ENCODE peak calls at places on chromosomes 7 and 10, in six cellular contexts. H is DMS153; J is breast epithelium; G is NCI-H2107; K is right cardiac atrium; E is naive thymus-derived CD4-positive, alpha-beta T cell. P is an unnamed sample.

GRCh38 chr7:106367018-106367420 is 82.2 kb upstream of the NAMPT start:
- DNase-seq in H (peak), J (no peak), G (no peak), K (no peak), E (no peak), P (no peak)

GRCh38 chr7:116543664-116544063 is 18.8 kb downstream of the CAV1 start:
- DNase-seq in H (no peak), J (no peak), G (no peak), K (no peak), E (no peak), P (no peak)

GRCh38 chr7:137873524-137873923 is 26.8 kb upstream of the DGKI start:
- DNase-seq in H (no peak), J (no peak), G (no peak), K (no peak), E (no peak), P (no peak)

GRCh38 chr10:97974526-97975525 is 55.6 kb downstream of the CRTAC1 start:
- DNase-seq in H (no peak), J (no peak), G (no peak), K (no peak), E (no peak), P (no peak)

GRCh38 chr10:119370046-119370770 is 162.8 kb downstream of the GRK5 start:
- DNase-seq in H (no peak), J (no peak), G (no peak), K (peak), E (no peak), P (peak)

GRCh38 chr7:4479367-4480039 is 202.6 kb upstream of the FOXK1 start:
- DNase-seq in H (peak), J (no peak), G (no peak), K (peak), E (no peak), P (no peak)

GRCh38 chr7:50333266-50333665 is 28.8 kb downstream of the IKZF1 start:
- DNase-seq in H (no peak), J (no peak), G (no peak), K (no peak), E (peak), P (no peak)

GRCh38 chr7:26198133-26198780 is 2.3 kb downstream of the HNRNPA2B1 start:
- DNase-seq in H (no peak), J (no peak), G (no peak), K (no peak), E (peak), P (no peak)

GRCh38 chr10:111974325-111974724 is 209.2 kb downstream of the GPAM start:
- DNase-seq in H (no peak), J (no peak), G (no peak), K (no peak), E (no peak), P (no peak)

GRCh38 chr10:90112681-90113080 is 411.3 kb downstream of the KIF20B start:
- DNase-seq in H (no peak), J (no peak), G (no peak), K (no peak), E (no peak), P (no peak)

GRCh38 chr7:54991341-54991740 is 27.5 kb upstream of the EGFR start:
- DNase-seq in H (no peak), J (no peak), G (no peak), K (no peak), E (no peak), P (no peak)

GRCh38 chr7:1237704-1238255 is 5.1 kb downstream of the UNCX start:
- DNase-seq in H (no peak), J (no peak), G (no peak), K (peak), E (no peak), P (no peak)

GRCh38 chr10:90865400-90865799 is 6.4 kb upstream of the RPP30 start:
- DNase-seq in H (no peak), J (no peak), G (no peak), K (no peak), E (no peak), P (no peak)

GRCh38 chr10:21078410-21079329 is 181.6 kb upstream of the NEBL start:
- DNase-seq in H (peak), J (peak), G (peak), K (peak), E (no peak), P (peak)

GRCh38 chr10:1273372-1274097 is 217.3 kb downstream of the WDR37 start:
- DNase-seq in H (no peak), J (no peak), G (no peak), K (no peak), E (no peak), P (no peak)

GRCh38 chr7:105827106-105827870 is 49.1 kb downstream of the ATXN7L1 start:
- DNase-seq in H (no peak), J (no peak), G (no peak), K (no peak), E (no peak), P (no peak)

GRCh38 chr7:52085610-52086009 is 769.0 kb upstream of the COBL start:
- DNase-seq in H (no peak), J (no peak), G (no peak), K (no peak), E (no peak), P (no peak)

GRCh38 chr10:90288403-90288933 is 569.4 kb downstream of the HTR7 start:
- DNase-seq in H (no peak), J (no peak), G (no peak), K (no peak), E (no peak), P (no peak)

GRCh38 chr7:100612730-100613446 is 548 bp downstream of the MOSPD3 start:
- DNase-seq in H (no peak), J (no peak), G (no peak), K (no peak), E (no peak), P (no peak)

GRCh38 chr7:135349746-135350145 is 116.1 kb downstream of the STRA8 start:
- DNase-seq in H (no peak), J (no peak), G (no peak), K (no peak), E (no peak), P (no peak)

GRCh38 chr7:127690806-127691205 is 38.8 kb downstream of the SND1 start:
- DNase-seq in H (no peak), J (no peak), G (no peak), K (no peak), E (no peak), P (no peak)

GRCh38 chr10:17622061-17622460 is 4.9 kb upstream of the HACD1 start:
- DNase-seq in H (no peak), J (no peak), G (no peak), K (no peak), E (no peak), P (no peak)

GRCh38 chr7:36821617-36822016 is 97.3 kb upstream of the AOAH start:
- DNase-seq in H (no peak), J (no peak), G (no peak), K (no peak), E (no peak), P (no peak)

GRCh38 chr10:78913219-78914059 is 155.3 kb upstream of the ZMIZ1 start:
- DNase-seq in H (peak), J (peak), G (peak), K (no peak), E (no peak), P (no peak)

GRCh38 chr10:14089556-14090297 is 241.0 kb downstream of the FRMD4A start:
- DNase-seq in H (no peak), J (no peak), G (no peak), K (no peak), E (no peak), P (no peak)

GRCh38 chr10:32054087-32054486 is 2.1 kb downstream of the KIF5B start:
- DNase-seq in H (no peak), J (no peak), G (no peak), K (no peak), E (no peak), P (no peak)

GRCh38 chr10:118032564-118032963 is 14.2 kb downstream of the RAB11FIP2 start:
- DNase-seq in H (no peak), J (no peak), G (no peak), K (no peak), E (no peak), P (no peak)

GRCh38 chr10:72375173-72375572 is 20.5 kb upstream of the DNAJB12 start:
- DNase-seq in H (no peak), J (no peak), G (no peak), K (no peak), E (no peak), P (no peak)

GRCh38 chr10:109205929-109206585 is 717.3 kb downstream of the XPNPEP1 start:
- DNase-seq in H (no peak), J (no peak), G (no peak), K (no peak), E (no peak), P (no peak)

GRCh38 chr10:90644165-90644564 is 213.7 kb downstream of the HTR7 start:
- DNase-seq in H (no peak), J (no peak), G (no peak), K (no peak), E (no peak), P (no peak)

GRCh38 chr10:83961620-83962019 is 177.7 kb upstream of the GHITM start:
- DNase-seq in H (no peak), J (no peak), G (no peak), K (no peak), E (no peak), P (no peak)

P was measured in heart left ventricle.